ENCODE peak calls at places on chromosome 12, in six cellular contexts. G is IMR-90, V is H9, K is trophoblast cell, C is neuronal stem cell, U is H1. H is an unnamed sample.

GRCh38 chr12:69999561-69999960 is 174.5 kb downstream of the MYRFL start:
- DNase-seq in G (no peak), V (no peak), K (no peak), C (no peak), U (no peak), H (no peak)

GRCh38 chr12:5479761-5480160 is 47.9 kb downstream of the NTF3 start:
- DNase-seq in G (no peak), V (no peak), K (no peak), C (no peak), U (no peak), H (peak; percentile 48)

GRCh38 chr12:113135178-113136127 is at the start of gene RASAL1:
- DNase-seq in G (no peak), V (peak; percentile 97), K (no peak), C (no peak), U (peak; percentile 99), H (peak; percentile 86)

GRCh38 chr12:24025153-24025798 is 75.8 kb upstream of the SOX5 start:
- DNase-seq in G (peak; percentile 5), V (no peak), K (peak; percentile 45), C (no peak), U (no peak), H (no peak)

GRCh38 chr12:71503579-71504470 is 64.2 kb downstream of the LGR5 start:
- DNase-seq in G (no peak), V (no peak), K (no peak), C (peak; percentile 39), U (no peak), H (no peak)

GRCh38 chr12:122842505-122843405 is 7.5 kb downstream of the HIP1R start:
- DNase-seq in G (no peak), V (peak; percentile 44), K (no peak), C (no peak), U (no peak), H (no peak)

GRCh38 chr12:64457036-64457435 is 5.1 kb downstream of the TBK1 start:
- DNase-seq in G (peak; percentile 48), V (no peak), K (peak; percentile 10), C (no peak), U (no peak), H (peak; percentile 31)

GRCh38 chr12:94172031-94172430 is 23.7 kb downstream of the PLXNC1 start:
- DNase-seq in G (peak; percentile 46), V (no peak), K (peak; percentile 27), C (no peak), U (no peak), H (peak; percentile 59)

GRCh38 chr12:73445658-73446324 is 1091.8 kb upstream of the ATXN7L3B start:
- DNase-seq in G (no peak), V (no peak), K (no peak), C (no peak), U (no peak), H (no peak)

GRCh38 chr12:64696065-64696741 is 63.0 kb downstream of the GNS start:
- DNase-seq in G (peak; percentile 43), V (no peak), K (peak; percentile 43), C (peak; percentile 18), U (no peak), H (no peak)

GRCh38 chr12:69042557-69042956 is 109.6 kb upstream of the CPM start:
- DNase-seq in G (no peak), V (no peak), K (no peak), C (no peak), U (no peak), H (no peak)

GRCh38 chr12:5503774-5504173 is 71.9 kb downstream of the NTF3 start:
- DNase-seq in G (no peak), V (peak; percentile 31), K (peak; percentile 84), C (no peak), U (no peak), H (no peak)

GRCh38 chr12:131097247-131098177 is 143.8 kb downstream of the ADGRD1 start:
- DNase-seq in G (no peak), V (peak; percentile 25), K (no peak), C (no peak), U (no peak), H (no peak)

GRCh38 chr12:69548687-69549086 is 36.6 kb upstream of the CCT2 start:
- DNase-seq in G (no peak), V (no peak), K (no peak), C (no peak), U (no peak), H (no peak)

GRCh38 chr12:118206107-118206412 is 70.1 kb downstream of the PEBP1 start:
- DNase-seq in G (no peak), V (no peak), K (no peak), C (no peak), U (no peak), H (no peak)

GRCh38 chr12:95974358-95974757 is 21.8 kb downstream of the HAL start:
- DNase-seq in G (no peak), V (no peak), K (no peak), C (no peak), U (no peak), H (no peak)

GRCh38 chr12:120960657-120961056 is 17.7 kb upstream of the HNF1A start:
- DNase-seq in G (no peak), V (no peak), K (no peak), C (no peak), U (no peak), H (no peak)

GRCh38 chr12:70796989-70797388 is 123.5 kb downstream of the PTPRR start:
- DNase-seq in G (no peak), V (no peak), K (peak; percentile 8), C (no peak), U (no peak), H (no peak)

GRCh38 chr12:108735855-108736254 is 4.5 kb upstream of the CORO1C start:
- DNase-seq in G (no peak), V (no peak), K (no peak), C (no peak), U (no peak), H (no peak)

GRCh38 chr12:64085996-64086395 is 136.1 kb downstream of the KICS2 start:
- DNase-seq in G (peak; percentile 23), V (no peak), K (no peak), C (no peak), U (no peak), H (no peak)

GRCh38 chr12:92570056-92570753 is 132.6 kb upstream of the PLEKHG7 start:
- DNase-seq in G (peak; percentile 86), V (peak; percentile 48), K (peak; percentile 90), C (peak; percentile 89), U (peak; percentile 63), H (peak; percentile 78)

GRCh38 chr12:27696864-27697564 is 767 bp downstream of the REP15 start:
- DNase-seq in G (no peak), V (no peak), K (no peak), C (no peak), U (no peak), H (no peak)

GRCh38 chr12:52874573-52875435 is 26.0 kb upstream of the KRT78 start:
- DNase-seq in G (no peak), V (no peak), K (peak; percentile 1), C (no peak), U (no peak), H (no peak)
- H3K18ac ChIP-seq in G (peak overlapping the region; percentile 76), V (no peak overlapping the region), K (peak overlapping the region; percentile 33), C (peak overlapping the region; percentile 4), U (no peak overlapping the region), H (no peak overlapping the region)

DNA sequence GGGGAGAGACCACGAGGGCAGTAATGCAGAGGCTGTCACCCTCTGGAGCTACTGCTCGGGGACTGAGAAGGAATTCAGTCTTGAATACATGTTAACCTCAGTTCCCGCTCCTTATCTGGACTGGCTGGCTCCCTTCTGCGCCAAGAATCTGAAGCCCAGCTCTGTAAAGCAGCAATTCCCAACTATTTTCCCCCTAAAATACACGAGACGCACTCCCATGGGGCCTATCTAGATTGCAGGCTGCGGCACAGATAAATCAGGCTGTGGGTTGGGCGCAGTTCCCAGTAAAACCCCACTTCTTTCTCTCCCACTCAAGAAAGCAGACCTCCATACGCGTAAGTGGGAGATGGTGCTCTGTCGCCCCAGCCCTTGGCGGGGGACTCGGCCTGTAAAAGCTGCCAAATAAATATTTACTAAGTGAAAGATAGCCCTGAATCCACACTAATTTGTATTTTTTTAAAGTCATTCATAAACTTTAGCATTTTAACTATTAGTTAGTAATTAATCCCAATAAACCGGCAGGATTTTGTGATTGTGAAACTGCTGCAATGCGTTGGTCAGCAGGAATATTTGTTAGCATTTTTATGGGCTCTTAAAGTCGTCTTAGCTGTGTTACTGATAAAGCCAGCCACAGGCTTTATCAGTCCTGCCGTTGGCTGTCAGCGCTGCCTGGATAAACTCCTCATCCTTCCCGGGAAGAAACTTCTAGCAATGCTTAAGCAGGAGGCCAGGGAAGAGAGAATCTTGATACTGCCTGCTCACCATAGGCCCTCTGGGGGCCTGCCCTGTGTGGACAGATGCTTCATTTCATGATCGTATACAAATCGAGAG is 17.8 kb downstream of the FBXL14 start:
- DNase-seq in G (peak; percentile 85), V (no peak), K (no peak), C (no peak), U (no peak), H (peak; percentile 74)
- H3K4ac ChIP-seq in G (peak overlapping the region; percentile 81), V (no peak overlapping the region), K (no peak overlapping the region), C (no peak overlapping the region), U (no peak overlapping the region), H (no peak overlapping the region)

DNA sequence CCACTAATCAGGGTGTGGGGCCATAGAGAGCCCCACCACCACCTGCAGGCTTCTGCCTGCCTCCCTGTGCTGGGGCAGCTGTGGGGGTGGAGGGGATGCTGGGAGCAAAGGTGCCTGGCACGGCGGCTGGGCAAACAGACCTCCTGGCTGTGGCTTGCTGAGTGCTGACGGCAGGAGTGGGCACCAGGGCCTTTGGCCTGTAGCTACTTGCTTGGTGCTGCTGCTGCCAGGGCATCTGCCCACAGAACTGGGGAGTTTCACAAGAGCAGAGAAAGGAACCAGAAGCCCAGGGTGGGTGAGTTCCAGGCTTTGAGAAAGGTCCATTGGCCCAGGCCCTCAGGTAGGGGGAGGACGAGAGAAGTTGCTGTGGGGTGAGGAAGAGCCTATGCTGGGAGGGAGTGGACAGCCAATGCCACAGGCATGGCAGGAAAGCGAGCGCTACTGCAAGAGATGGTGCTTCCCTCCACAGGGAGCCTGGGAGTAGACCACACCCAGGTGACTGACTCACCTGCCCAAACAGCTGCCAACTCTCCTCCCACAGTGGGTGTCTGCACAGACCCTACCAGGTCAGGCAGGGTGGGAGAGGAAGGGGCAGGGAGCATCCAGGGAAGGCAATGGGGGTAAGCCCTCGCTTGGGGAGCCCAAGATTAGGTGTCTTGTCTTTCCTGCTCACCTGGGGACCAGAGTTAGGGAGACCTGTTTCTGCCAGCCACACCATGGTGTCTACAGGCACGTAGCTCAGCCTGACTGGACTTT is 39.0 kb upstream of the HDAC7 start:
- DNase-seq in G (no peak), V (peak; percentile 25), K (no peak), C (no peak), U (no peak), H (no peak)
- H3K4me2 ChIP-seq in G (no peak overlapping the region), V (no peak overlapping the region), K (no peak overlapping the region), C (no peak overlapping the region), U (no peak overlapping the region), H (no peak overlapping the region)

GRCh38 chr12:110613771-110614684 is at the start of gene TCTN1:
- DNase-seq in G (peak; percentile 91), V (peak; percentile 99), K (peak; percentile 97), C (peak; percentile 90), U (peak; percentile 97), H (peak; percentile 97)
- H3K18ac ChIP-seq in G (no peak within 1 kb of the TSS), V (peak within 1 kb of the TSS; percentile 78), K (peak within 1 kb of the TSS; percentile 76), C (peak within 1 kb of the TSS; percentile 95), U (no peak within 1 kb of the TSS), H (no peak within 1 kb of the TSS)

DNA sequence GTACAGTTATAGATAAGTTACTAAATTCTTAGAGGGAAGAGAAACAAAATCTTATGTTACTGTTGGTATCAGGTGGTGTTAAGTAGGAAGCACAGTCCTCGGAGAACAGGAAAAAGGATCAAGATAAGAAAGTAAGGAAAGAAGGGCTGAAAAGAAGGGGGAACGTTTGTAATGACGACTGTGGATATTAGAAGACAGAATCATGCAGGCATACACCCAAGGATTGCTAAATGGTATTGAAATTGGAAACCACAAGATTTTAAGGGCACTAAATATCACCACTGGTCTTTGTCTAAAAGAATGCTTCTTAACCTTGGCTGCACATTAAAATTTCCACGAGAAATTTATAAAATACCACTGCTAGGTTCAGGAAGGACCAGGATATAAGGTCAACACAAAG is 34.1 kb upstream of the ERGIC2 start:
- DNase-seq in G (no peak), V (no peak), K (no peak), C (no peak), U (no peak), H (no peak)
- H3K4ac ChIP-seq in G (peak overlapping the region; percentile 56), V (no peak overlapping the region), K (no peak overlapping the region), C (no peak overlapping the region), U (no peak overlapping the region), H (no peak overlapping the region)